ENCODE peak calls at places on chromosomes 2 and 18, in six cellular contexts. Z is EH; R is RPMI7951; J is HCEC 1CT; O is activated CD8-positive, alpha-beta memory T cell treated with anti-CD3 and anti-CD28 coated beads for 48 hours; L is germinal center. M is an unnamed sample.

GRCh38 chr2:54503192-54503591 is 47.1 kb downstream of the SPTBN1 start:
- DNase-seq in J (peak), Z (peak), R (peak), L (peak), O (no peak), M (no peak)

GRCh38 chr18:28357785-28358401 is 181.0 kb upstream of the CDH2 start:
- DNase-seq in L (no peak), J (peak), R (peak), O (no peak), Z (peak), M (no peak)

GRCh38 chr2:45651415-45652089 is at the start of gene PRKCE:
- DNase-seq in J (peak), Z (no peak), O (peak), R (peak), L (peak), M (peak)

GRCh38 chr18:76530391-76530790 is 35.3 kb upstream of the ZNF516 start:
- DNase-seq in J (no peak), R (no peak), L (no peak), Z (no peak), O (no peak), M (no peak)

GRCh38 chr18:34871435-34871834 is 161.3 kb downstream of the DTNA start:
- DNase-seq in L (no peak), O (no peak), J (no peak), Z (peak), R (peak), M (no peak)

GRCh38 chr2:173629076-173629475 is 274.4 kb downstream of the CDCA7 start:
- DNase-seq in J (no peak), R (no peak), Z (no peak), L (no peak), O (no peak), M (no peak)

GRCh38 chr2:30417253-30417652 is 29.8 kb upstream of the LCLAT1 start:
- DNase-seq in J (peak), R (no peak), L (no peak), O (no peak), Z (no peak), M (no peak)

GRCh38 chr2:220510668-220511067 is 883.2 kb downstream of the SLC4A3 start:
- DNase-seq in O (no peak), L (no peak), Z (peak), J (peak), R (no peak), M (no peak)

GRCh38 chr18:78732273-78733210 is 247.1 kb upstream of the SALL3 start:
- DNase-seq in L (no peak), O (no peak), J (no peak), Z (no peak), R (no peak), M (peak)

GRCh38 chr2:46034535-46034934 is 262.7 kb upstream of the EPAS1 start:
- DNase-seq in O (no peak), Z (peak), R (peak), L (no peak), J (no peak), M (no peak)

GRCh38 chr2:79097843-79098242 is 10.1 kb upstream of the REG1B start:
- DNase-seq in J (no peak), Z (no peak), L (no peak), R (no peak), O (no peak), M (no peak)

GRCh38 chr2:102103992-102104871 is 38.3 kb upstream of the IL1R1 start:
- DNase-seq in Z (peak), O (no peak), L (no peak), J (peak), R (peak), M (peak)

GRCh38 chr18:25164211-25164836 is 187.6 kb downstream of the ZNF521 start:
- DNase-seq in L (no peak), R (no peak), J (no peak), Z (no peak), O (no peak), M (no peak)

GRCh38 chr2:113212245-113213060 is 38.7 kb downstream of the PSD4 start:
- DNase-seq in L (no peak), R (no peak), Z (no peak), J (no peak), O (no peak), M (no peak)

GRCh38 chr2:215410932-215411285 is 25.0 kb downstream of the FN1 start:
- DNase-seq in R (peak), Z (peak), L (no peak), O (no peak), J (peak), M (no peak)

GRCh38 chr2:121530563-121531334 is at the start of gene RNU4ATAC:
- DNase-seq in Z (peak), J (peak), O (peak), R (peak), L (peak), M (peak)

GRCh38 chr2:187390891-187391290 is 57.2 kb downstream of the CALCRL start:
- DNase-seq in Z (peak), J (peak), R (peak), O (no peak), L (no peak), M (no peak)

GRCh38 chr2:152594022-152594712 is 123.1 kb downstream of the PRPF40A start:
- DNase-seq in R (peak), O (no peak), L (peak), J (no peak), Z (no peak), M (no peak)

GRCh38 chr18:2881490-2882195 is 34.8 kb downstream of the EMILIN2 start:
- DNase-seq in O (no peak), J (no peak), R (no peak), L (no peak), Z (peak), M (no peak)

GRCh38 chr2:1766400-1766799 is 22.1 kb upstream of the PXDN start:
- DNase-seq in L (no peak), J (no peak), R (no peak), O (no peak), Z (no peak), M (peak)

GRCh38 chr2:201262718-201263117 is 2.4 kb downstream of the CASP8 start:
- DNase-seq in R (no peak), O (no peak), Z (no peak), L (no peak), J (no peak), M (no peak)

GRCh38 chr18:67771271-67771670 is 254.8 kb upstream of the DSEL start:
- DNase-seq in J (peak), R (no peak), Z (peak), L (no peak), O (no peak), M (no peak)

GRCh38 chr2:132448771-132449170 is 32.2 kb downstream of the GPR39 start:
- DNase-seq in O (no peak), L (peak), J (peak), Z (peak), R (peak), M (no peak)

GRCh38 chr2:9308186-9308955 is 101.8 kb downstream of the ASAP2 start:
- DNase-seq in O (no peak), L (no peak), R (peak), J (no peak), Z (peak), M (no peak)

GRCh38 chr2:9554841-9555337 is 741 bp downstream of the ADAM17 start:
- DNase-seq in Z (peak), O (no peak), L (no peak), R (peak), J (peak), M (no peak)

GRCh38 chr2:115757286-115757685 is 1314.8 kb downstream of the DPP10 start:
- DNase-seq in J (no peak), Z (no peak), L (no peak), O (no peak), R (no peak), M (no peak)

GRCh38 chr18:7609617-7610016 is 42.5 kb downstream of the PTPRM start:
- DNase-seq in L (no peak), Z (peak), J (no peak), O (no peak), R (no peak), M (no peak)

GRCh38 chr18:22676423-22676822 is 256.7 kb upstream of the RBBP8 start:
- DNase-seq in Z (no peak), R (no peak), L (no peak), O (no peak), J (peak), M (no peak)